ENCODE peak calls at places on chromosome 11, in six cellular contexts. H is left cardiac atrium; M is activated gamma-delta T cell treated with anti-CD3 and anti-CD28 coated beads, Interleukin-2, amount 50 U/mL, for 16 hours; A is aorta; X is epithelial cell of esophagus; S is kidney tubule cell. L is an unnamed sample.

GRCh38 chr11:72522186-72522585 is 87.9 kb upstream of the CLPB start:
- DNase-seq in H (no peak), A (no peak), X (no peak), S (no peak), M (no peak), L (no peak)

GRCh38 chr11:62392944-62393628 is 25.7 kb upstream of the SCGB1A1 start:
- DNase-seq in M (no peak), H (no peak), S (peak), A (no peak), X (peak), L (peak)

GRCh38 chr11:84673753-84674152 is 953.4 kb downstream of the DLG2 start:
- DNase-seq in A (no peak), M (no peak), H (no peak), S (peak), X (peak), L (peak)

GRCh38 chr11:15783619-15784018 is 572.7 kb downstream of the SOX6 start:
- DNase-seq in H (no peak), A (no peak), S (no peak), M (no peak), X (peak), L (peak)

GRCh38 chr11:117387992-117388765 is 60.5 kb downstream of the CEP164 start:
- DNase-seq in X (no peak), A (no peak), M (no peak), H (no peak), S (peak), L (no peak)

GRCh38 chr11:125167292-125167953 is 2.9 kb downstream of the PKNOX2 start:
- DNase-seq in S (no peak), H (peak), M (no peak), A (peak), X (no peak), L (no peak)

GRCh38 chr11:85737738-85738137 is 51.7 kb upstream of the CCDC89 start:
- DNase-seq in X (no peak), A (no peak), H (no peak), S (no peak), M (no peak), L (no peak)

GRCh38 chr11:112715091-112715490 is 246.1 kb upstream of the NCAM1 start:
- DNase-seq in S (no peak), X (no peak), H (no peak), A (no peak), M (no peak), L (no peak)

GRCh38 chr11:9060700-9061111 is 30.7 kb downstream of the SCUBE2 start:
- DNase-seq in X (peak), S (no peak), M (no peak), H (no peak), A (no peak), L (peak)

GRCh38 chr11:10400856-10401255 is 54.2 kb upstream of the AMPD3 start:
- DNase-seq in M (no peak), X (no peak), S (no peak), A (no peak), H (no peak), L (no peak)

GRCh38 chr11:102653744-102654291 is 28.7 kb upstream of the MMP20 start:
- DNase-seq in X (peak), M (no peak), S (peak), A (no peak), H (no peak), L (peak)

GRCh38 chr11:118530180-118530682 is 761 bp upstream of the TMEM25 start:
- DNase-seq in H (no peak), X (no peak), M (no peak), A (no peak), S (peak), L (no peak)

GRCh38 chr11:93570759-93571413 is 27.7 kb upstream of the SMCO4 start:
- DNase-seq in X (peak), H (peak), S (peak), M (no peak), A (no peak), L (peak)

GRCh38 chr11:127345819-127346459 is 345.4 kb upstream of the KIRREL3 start:
- DNase-seq in S (peak), M (no peak), X (peak), A (no peak), H (peak), L (peak)

GRCh38 chr11:115848614-115849013 is 344.4 kb upstream of the CADM1 start:
- DNase-seq in S (no peak), M (no peak), A (no peak), H (no peak), X (no peak), L (no peak)

GRCh38 chr11:16110862-16111261 is 245.5 kb downstream of the SOX6 start:
- DNase-seq in M (no peak), X (no peak), A (no peak), H (no peak), S (no peak), L (no peak)

GRCh38 chr11:2566223-2567025 is 121.6 kb downstream of the KCNQ1 start:
- DNase-seq in H (peak), S (no peak), A (peak), X (no peak), M (no peak), L (no peak)

GRCh38 chr11:74050465-74050864 is 41.6 kb upstream of the UCP3 start:
- DNase-seq in A (no peak), X (no peak), S (peak), M (no peak), H (no peak), L (no peak)

GRCh38 chr11:36377759-36378553 is 81.9 kb downstream of the PRR5L start:
- DNase-seq in A (no peak), X (no peak), S (no peak), H (no peak), M (no peak), L (no peak)

GRCh38 chr11:83724704-83725114 is 438.5 kb upstream of the CCDC90B start:
- DNase-seq in H (no peak), A (no peak), X (peak), S (no peak), M (no peak), L (peak)

GRCh38 chr11:8070417-8071101 is 10.5 kb upstream of the TUB start:
- DNase-seq in M (no peak), A (no peak), S (peak), H (no peak), X (peak), L (peak)

GRCh38 chr11:128535468-128536457 is 51.6 kb downstream of the ETS1 start:
- DNase-seq in A (no peak), S (peak), X (no peak), H (no peak), M (no peak), L (no peak)

GRCh38 chr11:19795082-19795481 is 82.4 kb downstream of the NAV2 start:
- DNase-seq in A (no peak), H (no peak), M (no peak), X (no peak), S (no peak), L (no peak)

GRCh38 chr11:105719073-105719846 is 109.4 kb downstream of the GRIA4 start:
- DNase-seq in X (peak), S (peak), A (no peak), H (no peak), M (no peak), L (peak)

GRCh38 chr11:8265681-8266241 is 2.1 kb upstream of the LMO1 start:
- DNase-seq in M (no peak), A (peak), H (no peak), S (no peak), X (no peak), L (no peak)

GRCh38 chr11:128929991-128930390 is 12.7 kb downstream of the TP53AIP1 start:
- DNase-seq in H (no peak), S (peak), M (no peak), X (no peak), A (no peak), L (no peak)

GRCh38 chr11:67632175-67632981 is 2.6 kb upstream of the NUDT8 start:
- DNase-seq in A (peak), M (no peak), S (no peak), H (peak), X (no peak), L (no peak)

GRCh38 chr11:134642206-134642605 is 230.2 kb upstream of the B3GAT1 start:
- DNase-seq in A (peak), X (no peak), M (no peak), H (no peak), S (no peak), L (peak)

GRCh38 chr11:69642549-69642912 is 1.6 kb downstream of the CCND1 start:
- DNase-seq in A (no peak), S (peak), H (no peak), X (no peak), M (peak), L (peak)

GRCh38 chr11:9004310-9004945 is 627 bp upstream of the NRIP3 start:
- DNase-seq in M (no peak), A (peak), S (no peak), H (no peak), X (no peak), L (no peak)

GRCh38 chr11:2954263-2954662 is 25.0 kb upstream of the PHLDA2 start:
- DNase-seq in A (no peak), M (no peak), S (peak), X (peak), H (no peak), L (no peak)

GRCh38 chr11:108198833-108199232 is 23.6 kb downstream of the NPAT start:
- DNase-seq in M (no peak), A (no peak), X (peak), H (no peak), S (no peak), L (peak)

GRCh38 chr11:77351281-77351905 is 49.9 kb upstream of the GDPD4 start:
- DNase-seq in A (no peak), S (no peak), M (no peak), H (no peak), X (peak), L (peak)

GRCh38 chr11:64638017-64638664 is 47.1 kb downstream of the SLC22A12 start:
- DNase-seq in S (no peak), M (no peak), A (no peak), X (no peak), H (no peak), L (no peak)

GRCh38 chr11:61949169-61950034 is 749 bp upstream of the BEST1 start:
- DNase-seq in X (peak), M (no peak), H (peak), A (peak), S (peak), L (peak)

GRCh38 chr11:112826788-112827187 is 134.4 kb upstream of the NCAM1 start:
- DNase-seq in H (no peak), M (no peak), A (no peak), S (no peak), X (no peak), L (no peak)

L was measured in MCF 10A.